ENCODE peak calls at places on chromosome 15, in eight cellular contexts. M, L, W, N, X, Y, O and I are unnamed samples.

GRCh38 chr15:78907577-78907976 is 34.9 kb downstream of the MORF4L1 start:
- DNase-seq in L (no peak), N (no peak), W (no peak), M (no peak), X (no peak), Y (no peak), O (no peak), I (no peak)

GRCh38 chr15:101652783-101653430 is 726 bp upstream of the TM2D3 start:
- DNase-seq in W (no peak), M (peak; percentile 29), X (no peak), Y (no peak), N (peak; percentile 18), O (no peak), L (no peak), I (no peak)

GRCh38 chr15:68464451-68465090 is 32.6 kb upstream of the ITGA11 start:
- DNase-seq in X (no peak), Y (no peak), W (no peak), M (no peak), L (no peak), O (peak; percentile 62), N (no peak), I (no peak)

GRCh38 chr15:25909806-25910205 is 46.7 kb upstream of the ATP10A start:
- DNase-seq in W (no peak), Y (no peak), X (no peak), N (no peak), M (no peak), O (no peak), L (no peak), I (no peak)

GRCh38 chr15:68783226-68784054 is 37.3 kb downstream of the ANP32A start:
- DNase-seq in M (peak; percentile 72), Y (peak; percentile 66), X (peak; percentile 55), N (no peak), W (no peak), O (peak; percentile 11), L (peak; percentile 74), I (peak; percentile 37)

GRCh38 chr15:45314960-45315359 is 62.9 kb downstream of the SLC28A2 start:
- DNase-seq in M (no peak), L (no peak), N (no peak), X (no peak), O (peak; percentile 6), W (no peak), Y (no peak), I (no peak)

GRCh38 chr15:36594556-36595090 is 15.2 kb downstream of the CDIN1 start:
- DNase-seq in X (no peak), W (no peak), O (no peak), Y (no peak), N (no peak), L (no peak), M (no peak), I (no peak)

GRCh38 chr15:100017140-100017539 is 283.9 kb upstream of the LYSMD4 start:
- DNase-seq in L (no peak), M (no peak), O (peak; percentile 54), X (no peak), N (no peak), W (no peak), Y (no peak), I (no peak)

GRCh38 chr15:93071469-93071891 is 17.5 kb downstream of the RGMA start:
- DNase-seq in W (no peak), O (no peak), M (no peak), N (no peak), X (no peak), Y (no peak), L (no peak), I (no peak)

GRCh38 chr15:90665288-90666134 is 51.6 kb upstream of the BLM start:
- DNase-seq in W (no peak), N (no peak), L (peak; percentile 74), O (peak; percentile 62), X (no peak), M (peak; percentile 60), Y (no peak), I (peak; percentile 72)

GRCh38 chr15:65101418-65101890 is 13.5 kb downstream of the UBAP1L start:
- DNase-seq in W (no peak), Y (peak; percentile 26), M (peak; percentile 79), L (peak; percentile 42), X (peak; percentile 17), N (peak; percentile 65), O (peak; percentile 19), I (peak; percentile 65)

GRCh38 chr15:90192961-90193786 is 8.0 kb upstream of the SEMA4B start:
- DNase-seq in M (no peak), O (no peak), X (no peak), Y (no peak), W (no peak), N (no peak), L (no peak), I (no peak)

GRCh38 chr15:32718082-32718821 is 448 bp downstream of the GREM1 start:
- DNase-seq in N (no peak), L (no peak), W (no peak), O (no peak), M (no peak), X (no peak), Y (no peak), I (no peak)

GRCh38 chr15:68032672-68033071 is 21.4 kb upstream of the PIAS1 start:
- DNase-seq in W (no peak), O (no peak), N (no peak), L (no peak), M (no peak), Y (no peak), X (no peak), I (no peak)

GRCh38 chr15:82143390-82144047 is 97.7 kb upstream of the MEX3B start:
- DNase-seq in O (no peak), M (no peak), W (no peak), N (no peak), L (no peak), X (no peak), Y (no peak), I (no peak)

GRCh38 chr15:52005748-52006701 is 13.0 kb upstream of the MAPK6 start:
- DNase-seq in M (peak; percentile 44), W (no peak), X (no peak), O (peak; percentile 75), L (no peak), Y (no peak), N (no peak), I (no peak)

GRCh38 chr15:58232273-58233065 is 94.3 kb downstream of the AQP9 start:
- DNase-seq in Y (no peak), X (no peak), L (no peak), N (no peak), W (no peak), M (no peak), O (no peak), I (no peak)

GRCh38 chr15:95134306-95135100 is 903.1 kb downstream of the MCTP2 start:
- DNase-seq in X (no peak), Y (no peak), M (no peak), O (no peak), W (no peak), N (no peak), L (no peak), I (no peak)

GRCh38 chr15:25905140-25905539 is 42.0 kb upstream of the ATP10A start:
- DNase-seq in N (no peak), Y (no peak), L (no peak), M (peak; percentile 68), X (no peak), O (no peak), W (peak; percentile 77), I (no peak)

GRCh38 chr15:98562361-98562791 is 86.0 kb upstream of the IGF1R start:
- DNase-seq in W (no peak), O (no peak), L (no peak), N (no peak), X (no peak), M (no peak), Y (no peak), I (no peak)

GRCh38 chr15:101050647-101051290 is 131.6 kb downstream of the LRRK1 start:
- DNase-seq in O (no peak), W (no peak), X (no peak), L (no peak), M (no peak), Y (no peak), N (no peak), I (no peak)

GRCh38 chr15:65824031-65824743 is 32.1 kb upstream of the DENND4A start:
- DNase-seq in L (peak; percentile 21), O (peak; percentile 67), Y (no peak), N (peak; percentile 29), W (no peak), X (no peak), M (peak; percentile 24), I (no peak)

GRCh38 chr15:95284933-95285401 is 1045.5 kb upstream of the NR2F2 start:
- DNase-seq in O (no peak), M (peak; percentile 5), Y (no peak), L (no peak), X (no peak), W (no peak), N (no peak), I (no peak)

GRCh38 chr15:71736286-71736947 is 73.9 kb upstream of the NR2E3 start:
- DNase-seq in L (peak; percentile 22), Y (no peak), N (no peak), X (no peak), W (no peak), M (no peak), O (no peak), I (no peak)

GRCh38 chr15:89105147-89105546 is 16.9 kb downstream of the ABHD2 start:
- DNase-seq in L (no peak), X (no peak), N (no peak), Y (no peak), W (peak; percentile 93), M (no peak), O (peak; percentile 97), I (no peak)

GRCh38 chr15:88089019-88089603 is 167.4 kb downstream of the NTRK3 start:
- DNase-seq in Y (no peak), W (no peak), O (peak; percentile 52), M (no peak), X (no peak), N (no peak), L (no peak), I (no peak)

GRCh38 chr15:74869726-74870407 is 3.3 kb downstream of the SCAMP2 start:
- DNase-seq in N (no peak), W (no peak), Y (peak; percentile 8), M (peak; percentile 58), O (no peak), L (peak; percentile 60), X (no peak), I (no peak)

GRCh38 chr15:57138260-57138895 is 219.9 kb downstream of the TCF12 start:
- DNase-seq in L (no peak), O (peak; percentile 50), M (peak; percentile 5), X (no peak), N (peak; percentile 19), Y (no peak), W (no peak), I (peak; percentile 12)

GRCh38 chr15:90648137-90649070 is 68.7 kb upstream of the BLM start:
- DNase-seq in L (peak; percentile 76), Y (peak; percentile 55), W (no peak), X (peak; percentile 25), M (peak; percentile 70), O (peak; percentile 80), N (peak; percentile 43), I (peak; percentile 45)

GRCh38 chr15:71526061-71526460 is 284.3 kb upstream of the NR2E3 start:
- DNase-seq in Y (no peak), W (no peak), X (no peak), O (no peak), M (no peak), L (no peak), N (no peak), I (no peak)

GRCh38 chr15:94206463-94207167 is 24.7 kb upstream of the MCTP2 start:
- DNase-seq in X (no peak), L (no peak), N (no peak), O (peak; percentile 77), M (peak; percentile 54), W (no peak), Y (no peak), I (no peak)

GRCh38 chr15:69126054-69126469 is 34.4 kb upstream of the GLCE start:
- DNase-seq in N (no peak), Y (no peak), X (no peak), O (no peak), M (no peak), W (no peak), L (no peak), I (no peak)

GRCh38 chr15:59473226-59473625 is 35.2 kb downstream of the FAM81A start:
- DNase-seq in M (no peak), W (no peak), X (no peak), Y (no peak), L (no peak), O (no peak), N (no peak), I (no peak)

GRCh38 chr15:62850318-62850717 is 192.2 kb upstream of the TPM1 start:
- DNase-seq in W (no peak), M (no peak), Y (no peak), L (no peak), X (no peak), O (peak; percentile 63), N (no peak), I (no peak)